ENCODE peak calls at places on chromosomes 5 and 9, in eight cellular contexts. S is AG09309, K is tibial nerve, W is astrocyte of the spinal cord, U is cardiac fibroblast, Q is HCT116, G is Peyer's patch, F is progenitor cell of endocrine pancreas. L is an unnamed sample.

GRCh38 chr5:3075309-3075708 is 323.8 kb upstream of the IRX2 start:
- DNase-seq in S (no peak), K (no peak), W (no peak), U (no peak), Q (no peak), G (no peak), F (no peak), L (no peak)

GRCh38 chr5:133907075-133907474 is 61.4 kb downstream of the C5orf15 start:
- DNase-seq in S (no peak), K (no peak), W (no peak), U (no peak), Q (no peak), G (no peak), F (no peak), L (no peak)

GRCh38 chr5:33832904-33833575 is 58.8 kb downstream of the ADAMTS12 start:
- DNase-seq in S (no peak), K (no peak), W (peak), U (peak), Q (no peak), G (no peak), F (no peak), L (no peak)

GRCh38 chr5:60687927-60688720 is 11.8 kb downstream of the DEPDC1B start:
- DNase-seq in S (no peak), K (no peak), W (peak), U (peak), Q (no peak), G (no peak), F (no peak), L (no peak)

GRCh38 chr5:36494756-36495637 is 111.4 kb upstream of the SLC1A3 start:
- DNase-seq in S (no peak), K (peak), W (peak), U (peak), Q (no peak), G (no peak), F (no peak), L (no peak)

GRCh38 chr9:114319147-114319546 is 3.8 kb upstream of the ORM1 start:
- DNase-seq in S (no peak), K (no peak), W (no peak), U (no peak), Q (no peak), G (peak), F (no peak), L (no peak)

GRCh38 chr9:86277072-86277471 is 5.3 kb downstream of the ISCA1 start:
- DNase-seq in S (no peak), K (no peak), W (no peak), U (no peak), Q (no peak), G (no peak), F (no peak), L (no peak)

GRCh38 chr5:122351416-122352157 is 39.5 kb downstream of the SNCAIP start:
- DNase-seq in S (no peak), K (no peak), W (no peak), U (no peak), Q (no peak), G (no peak), F (no peak), L (no peak)

GRCh38 chr5:135318037-135318436 is 81.0 kb downstream of the MACROH2A1 start:
- DNase-seq in S (no peak), K (no peak), W (no peak), U (no peak), Q (no peak), G (no peak), F (peak), L (peak)

GRCh38 chr9:92740015-92740408 is 24.6 kb downstream of the BICD2 start:
- DNase-seq in S (no peak), K (no peak), W (no peak), U (peak), Q (no peak), G (no peak), F (no peak), L (no peak)

GRCh38 chr9:124551472-124552339 is 44.5 kb upstream of the NR5A1 start:
- DNase-seq in S (no peak), K (no peak), W (peak), U (peak), Q (peak), G (no peak), F (peak), L (no peak)

GRCh38 chr9:123679330-123679987 is 250.5 kb downstream of the DENND1A start:
- DNase-seq in S (no peak), K (no peak), W (no peak), U (no peak), Q (no peak), G (peak), F (no peak), L (no peak)

GRCh38 chr9:121992571-121993212 is 100.4 kb downstream of the TTLL11 start:
- DNase-seq in S (peak), K (peak), W (peak), U (peak), Q (peak), G (peak), F (peak), L (no peak)

GRCh38 chr9:112836394-112836793 is 54.3 kb downstream of the SLC46A2 start:
- DNase-seq in S (no peak), K (no peak), W (no peak), U (no peak), Q (no peak), G (no peak), F (no peak), L (no peak)

GRCh38 chr5:74507596-74507995 is 132.9 kb downstream of the ENC1 start:
- DNase-seq in S (no peak), K (no peak), W (no peak), U (no peak), Q (no peak), G (no peak), F (no peak), L (no peak)

GRCh38 chr5:26237489-26237888 is 800.9 kb downstream of the CDH9 start:
- DNase-seq in S (no peak), K (no peak), W (no peak), U (no peak), Q (no peak), G (no peak), F (no peak), L (no peak)

GRCh38 chr9:134169166-134169565 is 4.8 kb upstream of the RNU6ATAC start:
- DNase-seq in S (no peak), K (no peak), W (no peak), U (no peak), Q (no peak), G (no peak), F (no peak), L (no peak)

GRCh38 chr5:14218897-14219573 is 75.9 kb downstream of the TRIO start:
- DNase-seq in S (no peak), K (no peak), W (peak), U (peak), Q (no peak), G (no peak), F (no peak), L (no peak)

GRCh38 chr5:6578676-6579343 is 54.0 kb downstream of the NSUN2 start:
- DNase-seq in S (no peak), K (no peak), W (no peak), U (no peak), Q (no peak), G (no peak), F (no peak), L (peak)

GRCh38 chr9:93100265-93100636 is 4.2 kb downstream of the CARD19 start:
- DNase-seq in S (no peak), K (no peak), W (no peak), U (no peak), Q (no peak), G (no peak), F (no peak), L (no peak)

GRCh38 chr5:15774632-15775031 is 274.7 kb downstream of the FBXL7 start:
- DNase-seq in S (no peak), K (no peak), W (no peak), U (no peak), Q (no peak), G (no peak), F (no peak), L (no peak)

GRCh38 chr5:33299621-33300208 is 141.1 kb upstream of the TARS1 start:
- DNase-seq in S (no peak), K (no peak), W (peak), U (peak), Q (peak), G (no peak), F (no peak), L (no peak)

GRCh38 chr9:121026260-121026691 is 23.8 kb downstream of the C5 start:
- DNase-seq in S (no peak), K (no peak), W (peak), U (peak), Q (no peak), G (no peak), F (no peak), L (no peak)

GRCh38 chr9:85603920-85604319 is 137.8 kb downstream of the AGTPBP1 start:
- DNase-seq in S (no peak), K (no peak), W (no peak), U (no peak), Q (no peak), G (no peak), F (no peak), L (no peak)

GRCh38 chr9:113216406-113216805 is 4.7 kb downstream of the FKBP15 start:
- DNase-seq in S (no peak), K (no peak), W (no peak), U (no peak), Q (no peak), G (no peak), F (no peak), L (no peak)

GRCh38 chr9:102507044-102507687 is 488.0 kb upstream of the CYLC2 start:
- DNase-seq in S (no peak), K (no peak), W (no peak), U (no peak), Q (no peak), G (no peak), F (no peak), L (no peak)

GRCh38 chr5:170554566-170555267 is 50.9 kb downstream of the KCNIP1 start:
- DNase-seq in S (no peak), K (no peak), W (no peak), U (no peak), Q (no peak), G (no peak), F (no peak), L (no peak)

GRCh38 chr5:116492776-116493175 is 81.8 kb downstream of the SEMA6A start:
- DNase-seq in S (no peak), K (no peak), W (no peak), U (no peak), Q (no peak), G (no peak), F (no peak), L (no peak)

GRCh38 chr5:41820150-41820549 is 50.1 kb downstream of the OXCT1 start:
- DNase-seq in S (no peak), K (no peak), W (no peak), U (no peak), Q (no peak), G (no peak), F (no peak), L (no peak)

GRCh38 chr9:7150153-7150890 is 392.5 kb downstream of the KDM4C start:
- DNase-seq in S (no peak), K (no peak), W (no peak), U (no peak), Q (no peak), G (no peak), F (no peak), L (no peak)

GRCh38 chr5:75051217-75051751 is 1.1 kb downstream of the GCNT4 start:
- DNase-seq in S (no peak), K (no peak), W (no peak), U (peak), Q (no peak), G (no peak), F (no peak), L (no peak)

GRCh38 chr9:16344343-16344742 is 526.1 kb downstream of the BNC2 start:
- DNase-seq in S (peak), K (peak), W (peak), U (peak), Q (no peak), G (no peak), F (no peak), L (no peak)

GRCh38 chr5:107743357-107744000 is 72.7 kb upstream of the EFNA5 start:
- DNase-seq in S (peak), K (no peak), W (peak), U (peak), Q (no peak), G (no peak), F (no peak), L (no peak)

GRCh38 chr5:127931396-127931795 is 152.2 kb upstream of the SLC12A2 start:
- DNase-seq in S (no peak), K (no peak), W (no peak), U (no peak), Q (no peak), G (no peak), F (no peak), L (no peak)

GRCh38 chr5:87755378-87755777 is 342.6 kb upstream of the CCNH start:
- DNase-seq in S (no peak), K (no peak), W (no peak), U (no peak), Q (no peak), G (no peak), F (no peak), L (no peak)

GRCh38 chr5:171850354-171850947 is 64.8 kb downstream of the SMIM23 start:
- DNase-seq in S (no peak), K (peak), W (no peak), U (peak), Q (peak), G (no peak), F (no peak), L (no peak)

GRCh38 chr5:73390989-73391388 is 57.6 kb downstream of the FOXD1 start:
- DNase-seq in S (no peak), K (no peak), W (no peak), U (no peak), Q (no peak), G (no peak), F (no peak), L (no peak)

GRCh38 chr5:141639357-141640050 is 2.7 kb downstream of the RELL2 start:
- DNase-seq in S (no peak), K (no peak), W (no peak), U (no peak), Q (no peak), G (no peak), F (no peak), L (peak)

GRCh38 chr5:141637266-141637692 is 482 bp downstream of the RELL2 start:
- DNase-seq in S (no peak), K (no peak), W (no peak), U (no peak), Q (no peak), G (peak), F (peak), L (peak)

GRCh38 chr5:141638771-141639170 is 2.0 kb downstream of the RELL2 start:
- DNase-seq in S (no peak), K (no peak), W (no peak), U (no peak), Q (no peak), G (no peak), F (no peak), L (no peak)

GRCh38 chr5:141636413-141637265 is at the start of the genes HDAC3 and RELL2:
- DNase-seq in S (peak), K (peak), W (peak), U (peak), Q (peak), G (peak), F (peak), L (peak)

GRCh38 chr5:141637693-141638419 is 1.1 kb downstream of the RELL2 start:
- DNase-seq in S (no peak), K (peak), W (peak), U (peak), Q (no peak), G (peak), F (peak), L (peak)
- TF ChIP-seq CTCF in S (peak), K (peak), W (peak), U (peak), Q (peak), G (peak), F (peak), L (peak)

DNA sequence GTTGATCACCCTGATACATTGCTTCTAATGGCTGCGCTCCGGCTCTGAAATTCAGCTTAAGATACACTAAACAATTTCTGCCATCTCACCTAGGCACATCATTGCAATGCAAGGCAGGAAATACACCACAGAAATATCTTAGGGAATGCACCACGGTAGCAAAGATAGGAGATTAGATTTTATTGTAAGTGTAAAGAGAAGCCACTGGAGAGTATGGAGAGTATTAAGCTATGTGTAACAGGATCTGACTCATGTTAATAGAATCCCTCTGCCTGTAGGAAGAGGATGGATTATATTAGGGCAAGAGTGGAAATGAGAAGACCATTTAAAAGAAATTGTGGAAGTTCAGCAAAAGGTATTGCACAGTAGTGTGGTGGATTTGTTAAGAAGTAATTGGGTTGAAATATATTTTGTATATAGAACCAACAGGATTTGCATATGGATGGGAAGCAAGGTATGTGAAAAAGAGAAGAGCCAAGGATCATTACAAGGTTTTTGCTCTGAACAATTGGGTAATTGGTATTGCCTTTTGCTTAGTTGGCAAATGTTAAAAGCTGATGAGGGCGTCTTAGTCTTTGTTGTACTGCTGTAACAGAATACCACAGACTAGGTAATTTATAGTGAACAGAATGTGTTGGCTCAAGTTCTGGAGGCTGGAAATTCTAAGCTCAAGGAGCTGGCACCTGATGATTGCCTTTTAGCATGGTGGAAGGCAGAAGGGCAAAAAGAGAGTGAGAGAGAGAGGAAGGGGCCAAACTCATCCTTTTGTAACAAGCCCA is 636.1 kb downstream of the PSAT1 start:
- DNase-seq in S (no peak), K (no peak), W (peak), U (peak), Q (no peak), G (no peak), F (no peak), L (no peak)
- TF ChIP-seq CTCF in S (no peak), K (no peak), W (no peak), U (no peak), Q (no peak), G (no peak), F (no peak), L (no peak)

GRCh38 chr5:81205058-81205457 is 28.1 kb upstream of the CKMT2 start:
- DNase-seq in S (no peak), K (no peak), W (no peak), U (no peak), Q (no peak), G (no peak), F (no peak), L (no peak)

GRCh38 chr5:81209386-81209785 is 23.7 kb upstream of the CKMT2 start:
- DNase-seq in S (no peak), K (no peak), W (no peak), U (no peak), Q (no peak), G (no peak), F (no peak), L (no peak)

GRCh38 chr5:81208904-81209303 is 24.2 kb upstream of the CKMT2 start:
- DNase-seq in S (no peak), K (no peak), W (no peak), U (peak), Q (no peak), G (no peak), F (no peak), L (no peak)

GRCh38 chr5:81204205-81204604 is 28.9 kb upstream of the CKMT2 start:
- DNase-seq in S (no peak), K (no peak), W (no peak), U (no peak), Q (no peak), G (no peak), F (no peak), L (no peak)

GRCh38 chr5:81207009-81207408 is 26.1 kb upstream of the CKMT2 start:
- DNase-seq in S (no peak), K (no peak), W (peak), U (peak), Q (no peak), G (no peak), F (no peak), L (no peak)
- TF ChIP-seq CTCF in S (peak), K (no peak), W (peak), U (peak), Q (peak), G (no peak), F (no peak), L (peak)

DNA sequence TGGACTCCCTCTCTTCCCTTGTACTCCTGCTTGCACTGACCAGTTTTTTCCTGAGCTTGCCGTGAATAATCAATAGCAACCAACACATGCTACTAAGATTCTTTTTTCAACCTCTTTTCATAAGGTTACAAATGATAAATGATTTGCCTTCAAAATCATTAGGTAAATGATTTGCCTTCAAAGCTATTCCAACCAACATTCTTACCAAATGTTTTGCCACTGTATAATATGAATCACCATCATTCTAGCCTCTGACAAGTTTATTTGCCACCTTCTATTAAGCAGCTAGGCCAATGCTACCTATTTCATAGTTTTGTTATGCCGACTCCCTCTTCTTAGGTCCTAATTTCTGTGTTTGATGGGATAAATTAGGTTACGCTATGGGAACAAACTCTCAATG is 385.1 kb downstream of the DTWD2 start:
- DNase-seq in S (no peak), K (no peak), W (no peak), U (no peak), Q (no peak), G (no peak), F (no peak), L (no peak)
- TF ChIP-seq CTCF in S (no peak), K (no peak), W (no peak), U (no peak), Q (no peak), G (no peak), F (no peak), L (no peak)

GRCh38 chr9:127780126-127780885 is 1.8 kb upstream of the SH2D3C start:
- DNase-seq in S (no peak), K (no peak), W (no peak), U (no peak), Q (no peak), G (no peak), F (no peak), L (no peak)
- TF ChIP-seq CTCF in S (no peak), K (no peak), W (no peak), U (no peak), Q (no peak), G (no peak), F (no peak), L (no peak)

DNA sequence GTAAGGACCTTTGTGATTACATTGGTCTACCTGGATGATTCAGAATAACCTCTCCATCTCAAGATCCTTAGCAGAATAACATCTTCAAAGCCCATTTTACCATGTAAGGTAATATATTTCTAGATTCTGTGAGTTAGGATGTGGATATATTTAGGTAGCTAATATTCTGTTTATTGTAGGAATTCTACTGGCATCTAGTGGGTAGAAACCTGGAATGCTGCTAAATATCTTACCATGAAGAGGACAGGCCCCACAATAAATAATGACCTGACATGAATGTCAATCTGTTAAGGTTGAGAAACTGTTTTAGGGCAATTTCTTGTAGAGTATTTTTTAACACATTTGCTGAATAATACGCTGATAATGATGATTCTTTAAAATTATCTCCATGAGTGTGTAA is 426.8 kb downstream of the MAN2A1 start:
- DNase-seq in S (no peak), K (no peak), W (no peak), U (no peak), Q (no peak), G (no peak), F (no peak), L (no peak)
- TF ChIP-seq CTCF in S (no peak), K (no peak), W (no peak), U (no peak), Q (no peak), G (peak), F (no peak), L (no peak)

GRCh38 chr5:132227485-132228240 is at the start of gene P4HA2:
- DNase-seq in S (no peak), K (peak), W (peak), U (peak), Q (peak), G (peak), F (peak), L (peak)
- TF ChIP-seq CTCF in S (peak), K (peak), W (no peak), U (peak), Q (peak), G (peak), F (no peak), L (peak)

GRCh38 chr9:109401169-109401989 is 80.5 kb upstream of the EPB41L4B start:
- DNase-seq in S (no peak), K (peak), W (peak), U (peak), Q (peak), G (no peak), F (peak), L (peak)
- TF ChIP-seq CTCF in S (peak), K (peak), W (peak), U (peak), Q (peak), G (peak), F (peak), L (peak)